ENCODE peak calls at places on chromosomes 16 and 17, in five cellular contexts. D, M, C, Y and X are unnamed samples.

GRCh38 chr17:57108656-57109392 is 23.8 kb downstream of the AKAP1 start:
- DNase-seq in D (no peak), M (no peak), C (no peak), Y (no peak), X (no peak)

GRCh38 chr17:44110823-44111633 is 12.4 kb downstream of the HDAC5 start:
- DNase-seq in D (peak; percentile 25), M (peak; percentile 61), C (peak; percentile 91), Y (peak; percentile 26), X (peak; percentile 59)

GRCh38 chr17:17696075-17696474 is 14.8 kb downstream of the RAI1 start:
- DNase-seq in D (no peak), M (no peak), C (no peak), Y (no peak), X (no peak)

GRCh38 chr17:74119960-74120359 is 83.5 kb upstream of the RPL38 start:
- DNase-seq in D (no peak), M (no peak), C (no peak), Y (no peak), X (no peak)

GRCh38 chr17:11538366-11538765 is 59.9 kb upstream of the DNAH9 start:
- DNase-seq in D (no peak), M (no peak), C (no peak), Y (no peak), X (no peak)

GRCh38 chr16:17602678-17603077 is 131.9 kb upstream of the XYLT1 start:
- DNase-seq in D (no peak), M (no peak), C (no peak), Y (no peak), X (no peak)

GRCh38 chr17:72603346-72604242 is 482.8 kb downstream of the SOX9 start:
- DNase-seq in D (no peak), M (no peak), C (no peak), Y (no peak), X (no peak)

GRCh38 chr16:81694494-81695285 is 84.4 kb upstream of the PLCG2 start:
- DNase-seq in D (no peak), M (no peak), C (peak; percentile 51), Y (no peak), X (no peak)

GRCh38 chr16:22216191-22216831 is 10.2 kb downstream of the EEF2K start:
- DNase-seq in D (no peak), M (no peak), C (peak; percentile 62), Y (no peak), X (no peak)